ENCODE peak calls at places on chromosomes 11 and 22, in five cellular contexts. X is lower lobe of right lung, R is cardiac muscle cell, F is left ventricle myocardium inferior, Q is heart right ventricle. M is an unnamed sample. For H3K4me1, the result is how much of the 10 kb centered on the place peaks cover.

GRCh38 chr22:31958625-31959239 is 14.4 kb downstream of the YWHAH start:
- DNase-seq in X (peak), R (no peak), F (no peak), Q (no peak), M (no peak)

GRCh38 chr11:100185588-100185987 is 501.5 kb upstream of the ARHGAP42 start:
- DNase-seq in X (no peak), R (no peak), F (no peak), Q (no peak), M (no peak)

GRCh38 chr22:48433647-48434046 is 1394.0 kb downstream of the BRD1 start:
- DNase-seq in X (no peak), R (no peak), F (no peak), Q (no peak), M (no peak)

GRCh38 chr11:90836031-90836430 is 613.2 kb upstream of the CHORDC1 start:
- DNase-seq in X (no peak), R (no peak), F (no peak), Q (no peak), M (no peak)

GRCh38 chr11:80855975-80856524 is 1415.2 kb upstream of the TENM4 start:
- DNase-seq in X (no peak), R (no peak), F (no peak), Q (no peak), M (no peak)

GRCh38 chr11:93291889-93292288 is 38.7 kb upstream of the DEUP1 start:
- DNase-seq in X (no peak), R (no peak), F (no peak), Q (no peak), M (no peak)

GRCh38 chr11:119691701-119692546 is 37.1 kb downstream of the NECTIN1 start:
- DNase-seq in X (no peak), R (no peak), F (no peak), Q (no peak), M (no peak)

GRCh38 chr11:125625225-125625593 is 246 bp downstream of the CHEK1 start:
- DNase-seq in X (no peak), R (no peak), F (no peak), Q (no peak), M (no peak)

GRCh38 chr11:125999234-125999880 is 53.5 kb downstream of the VSIG10L2 start:
- DNase-seq in X (no peak), R (no peak), F (no peak), Q (no peak), M (no peak)

GRCh38 chr11:33980896-33981295 is 70.6 kb upstream of the CAPRIN1 start:
- DNase-seq in X (no peak), R (no peak), F (no peak), Q (no peak), M (no peak)

GRCh38 chr22:35961480-35961902 is 67.1 kb downstream of the RBFOX2 start:
- DNase-seq in X (no peak), R (peak), F (peak), Q (peak), M (peak)

GRCh38 chr22:37657590-37658132 is 862 bp upstream of the PDXP start:
- DNase-seq in X (no peak), R (peak), F (no peak), Q (no peak), M (no peak)

GRCh38 chr11:93493252-93493897 is 49.8 kb downstream of the SMCO4 start:
- DNase-seq in X (no peak), R (no peak), F (no peak), Q (no peak), M (no peak)

GRCh38 chr11:61082931-61083531 is 19.3 kb upstream of the CD5 start:
- DNase-seq in X (no peak), R (no peak), F (no peak), Q (no peak), M (no peak)

GRCh38 chr11:126942146-126942545 is 58.4 kb downstream of the KIRREL3 start:
- DNase-seq in X (no peak), R (no peak), F (no peak), Q (no peak), M (no peak)

GRCh38 chr11:129023968-129024676 is 81.5 kb upstream of the TP53AIP1 start:
- DNase-seq in X (peak), R (peak), F (no peak), Q (no peak), M (no peak)

GRCh38 chr11:128406365-128406706 is 181.0 kb downstream of the ETS1 start:
- DNase-seq in X (no peak), R (no peak), F (no peak), Q (no peak), M (peak)

GRCh38 chr11:1281974-1282365 is 27.5 kb downstream of the TOLLIP start:
- DNase-seq in X (peak), R (no peak), F (no peak), Q (no peak), M (no peak)

GRCh38 chr11:59667812-59668187 is 1.0 kb downstream of the PATL1 start:
- DNase-seq in X (no peak), R (no peak), F (no peak), Q (no peak), M (no peak)

GRCh38 chr22:40216041-40216756 is 38.5 kb downstream of the TNRC6B start:
- DNase-seq in X (no peak), R (no peak), F (no peak), Q (no peak), M (no peak)

GRCh38 chr11:5369793-5370192 is 13.8 kb upstream of the OR51M1 start:
- DNase-seq in X (no peak), R (peak), F (no peak), Q (no peak), M (peak)

GRCh38 chr11:62144641-62145255 is 20.9 kb downstream of the INCENP start:
- DNase-seq in X (peak), R (no peak), F (no peak), Q (no peak), M (peak)

GRCh38 chr11:1640076-1640946 is 10.7 kb downstream of the KRTAP5-5 start:
- DNase-seq in X (no peak), R (peak), F (no peak), Q (no peak), M (no peak)

GRCh38 chr11:95904009-95904650 is 19.8 kb downstream of the MTMR2 start:
- DNase-seq in X (no peak), R (no peak), F (no peak), Q (no peak), M (no peak)

GRCh38 chr11:112694244-112694643 is 267.0 kb upstream of the NCAM1 start:
- DNase-seq in X (no peak), R (no peak), F (no peak), Q (no peak), M (no peak)

GRCh38 chr11:8814923-8815240 is 96.1 kb upstream of the AKIP1 start:
- DNase-seq in X (no peak), R (no peak), F (no peak), Q (no peak), M (no peak)

GRCh38 chr11:121372671-121373429 is 79.3 kb upstream of the SORL1 start:
- DNase-seq in X (no peak), R (no peak), F (no peak), Q (no peak), M (no peak)

DNA sequence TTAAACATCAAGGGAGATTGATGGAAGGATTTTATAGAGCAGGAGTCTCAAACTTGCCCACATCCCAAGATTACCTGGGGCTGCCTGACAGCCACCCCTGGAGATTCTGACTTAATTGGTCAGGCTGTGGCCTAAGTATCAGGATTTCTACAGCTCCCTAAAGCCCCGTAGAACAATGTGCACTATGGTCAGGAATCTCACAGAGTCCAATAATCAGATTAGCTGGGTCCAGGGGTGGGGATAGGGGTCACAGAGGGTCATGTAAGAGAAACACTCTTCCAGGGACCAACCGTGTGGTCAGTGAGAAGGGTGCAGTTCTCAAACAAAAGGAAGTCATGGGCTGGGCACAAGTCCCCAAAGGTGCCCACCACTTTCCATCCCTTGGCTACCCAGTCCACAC is 20.5 kb upstream of the FBLN1 start:
- DNase-seq in X (peak), R (no peak), F (no peak), Q (no peak), M (no peak)
- H3K4me1 ChIP-seq in X (under half), R (under half), F (under half), Q (under half), M (under half)

DNA sequence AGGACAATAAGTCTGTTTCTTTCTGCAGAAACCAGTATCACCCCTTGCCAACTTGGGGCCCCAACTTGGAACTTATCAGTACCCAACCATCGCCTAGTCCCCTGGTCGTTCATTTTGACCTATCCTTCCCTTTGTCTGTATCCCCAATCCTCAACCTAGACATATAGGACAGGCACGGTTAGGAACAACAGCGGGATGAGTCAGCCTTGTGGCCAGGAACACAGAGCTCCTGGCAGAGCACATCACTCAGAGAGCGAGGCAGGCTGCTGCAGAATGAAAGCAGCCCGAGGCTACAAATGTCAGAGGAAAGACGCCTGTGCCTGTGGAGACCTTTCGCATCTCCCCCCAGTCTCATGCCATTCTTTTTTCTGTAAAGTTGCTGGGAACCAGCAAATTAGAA is 14.6 kb downstream of the DKK3 start:
- DNase-seq in X (no peak), R (no peak), F (peak), Q (no peak), M (peak)
- H3K4me3 ChIP-seq in X (no peak), R (no peak), F (no peak), Q (no peak), M (no peak)

GRCh38 chr11:69963533-69964246 is 114.4 kb upstream of the ANO1 start:
- DNase-seq in X (no peak), R (no peak), F (no peak), Q (no peak), M (no peak)

GRCh38 chr11:69962152-69962551 is 116.0 kb upstream of the ANO1 start:
- DNase-seq in X (no peak), R (no peak), F (no peak), Q (no peak), M (peak)

GRCh38 chr11:69964247-69964643 is 113.9 kb upstream of the ANO1 start:
- DNase-seq in X (no peak), R (no peak), F (no peak), Q (no peak), M (no peak)

GRCh38 chr11:69959461-69959860 is 118.7 kb upstream of the ANO1 start:
- DNase-seq in X (no peak), R (no peak), F (no peak), Q (no peak), M (no peak)

DNA sequence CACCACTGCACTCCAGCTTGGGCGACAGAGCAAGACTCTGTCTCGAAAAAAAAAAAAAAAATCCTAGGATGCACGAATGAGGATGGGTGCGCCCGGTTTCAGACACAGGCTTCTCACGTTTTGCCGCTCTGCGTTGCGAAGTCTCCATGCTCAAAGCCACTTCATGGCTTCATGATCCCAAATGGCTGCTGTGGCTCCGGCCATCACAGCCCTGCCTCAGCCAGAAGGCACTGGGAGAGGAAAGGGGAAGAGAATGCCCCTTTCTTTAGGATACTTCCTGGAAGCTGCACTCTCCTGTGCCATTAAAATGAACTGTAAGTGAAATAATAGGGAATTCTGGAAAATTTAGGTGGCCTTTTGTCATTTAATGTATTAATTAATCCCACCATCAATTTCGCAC is 116.4 kb upstream of the ANO1 start:
- DNase-seq in X (no peak), R (no peak), F (no peak), Q (no peak), M (no peak)
- H3K4me1 ChIP-seq in X (under half), R (under half), F (under half), Q (under half), M (half or more)

GRCh38 chr11:76785513-76785912 is 2.4 kb downstream of the TSKU start:
- DNase-seq in X (no peak), R (no peak), F (no peak), Q (no peak), M (no peak)

GRCh38 chr11:76787911-76788596 is 4.9 kb downstream of the TSKU start:
- DNase-seq in X (no peak), R (no peak), F (no peak), Q (no peak), M (no peak)

GRCh38 chr11:76783901-76784813 is 1.0 kb downstream of the TSKU start:
- DNase-seq in X (no peak), R (peak), F (peak), Q (peak), M (peak)

GRCh38 chr11:76787271-76787670 is 4.1 kb downstream of the TSKU start:
- DNase-seq in X (no peak), R (no peak), F (no peak), Q (no peak), M (no peak)

DNA sequence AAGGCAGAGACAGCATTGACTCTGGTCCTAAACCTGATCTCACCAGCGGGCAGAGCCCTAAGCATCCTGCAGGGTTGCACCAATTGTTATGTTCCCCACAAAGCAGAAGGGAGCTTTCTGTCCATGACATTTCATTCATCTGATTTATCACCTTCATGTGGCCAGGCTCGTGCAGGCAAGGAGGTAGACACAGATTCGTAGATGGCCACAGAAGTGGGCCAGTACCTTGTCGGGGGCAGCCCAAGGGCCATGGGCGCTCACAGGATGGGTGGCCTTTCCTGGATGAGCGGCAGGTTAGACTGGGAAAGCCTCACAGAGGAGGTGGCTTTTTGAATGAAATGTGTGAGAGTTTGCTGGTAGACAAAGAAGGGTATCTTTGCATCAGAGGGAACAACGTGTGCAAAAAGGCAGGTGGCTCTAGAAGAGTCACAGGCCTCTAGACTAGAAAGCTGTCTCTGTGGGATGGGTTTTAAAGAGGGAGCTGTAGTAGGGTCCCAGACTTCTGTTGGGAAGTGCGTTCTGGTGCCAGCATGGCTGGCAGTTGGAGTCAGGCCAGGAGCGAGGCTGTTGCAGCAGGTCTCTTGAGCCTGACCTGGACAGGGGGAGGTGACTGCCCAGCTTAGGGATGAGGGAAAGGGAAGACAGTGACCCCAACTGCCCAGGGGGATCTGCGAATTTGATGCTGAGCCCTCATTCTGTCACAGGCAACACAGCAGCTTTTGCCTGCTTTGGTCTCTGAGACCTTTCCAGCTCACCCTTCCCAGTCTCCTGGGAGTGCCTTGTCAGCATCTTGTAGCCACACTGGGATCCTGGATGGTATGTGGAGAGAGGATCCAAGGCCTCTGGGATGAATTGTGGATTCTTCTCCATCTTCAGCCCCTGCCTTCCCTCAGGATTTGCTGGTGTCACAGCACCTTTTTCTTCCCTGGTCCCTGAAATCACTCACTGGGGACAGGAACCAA is 3.2 kb downstream of the TSKU start:
- DNase-seq in X (no peak), R (no peak), F (no peak), Q (no peak), M (no peak)
- H3K4me3 ChIP-seq in X (no peak), R (no peak), F (peak), Q (no peak), M (no peak)

GRCh38 chr11:102153082-102153481 is 42.8 kb downstream of the YAP1 start:
- DNase-seq in X (no peak), R (no peak), F (no peak), Q (no peak), M (no peak)
- H3K4me1 ChIP-seq in X (under half), R (half or more), F (half or more), Q (half or more), M (under half)

GRCh38 chr11:68040957-68041591 is 2.2 kb downstream of the TCIRG1 start:
- DNase-seq in X (peak), R (no peak), F (no peak), Q (no peak), M (no peak)
- H3K4me3 ChIP-seq in X (peak), R (no peak), F (peak), Q (peak), M (peak)

DNA sequence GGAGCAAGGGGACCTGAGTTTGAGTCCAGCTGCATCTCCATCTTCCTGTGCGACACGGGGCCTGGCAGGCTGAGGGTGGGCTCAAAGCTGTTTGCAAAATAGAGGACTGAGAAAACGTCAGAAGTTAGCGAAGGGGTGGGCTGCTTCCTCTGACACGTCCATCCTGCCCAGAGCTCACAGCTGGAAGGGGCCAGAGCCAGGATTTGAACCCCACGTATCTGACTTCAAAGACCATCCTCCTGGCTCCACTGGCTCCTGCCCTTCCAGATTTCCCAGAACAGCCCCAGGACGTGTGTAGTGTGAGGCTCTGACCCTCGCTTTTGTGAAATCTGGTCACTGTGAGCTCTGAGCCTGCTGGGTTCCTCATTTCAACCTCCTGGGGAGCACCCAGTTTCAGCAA is 56.3 kb downstream of the CD82 start:
- DNase-seq in X (no peak), R (no peak), F (no peak), Q (peak), M (no peak)
- H3K4me1 ChIP-seq in X (under half), R (under half), F (under half), Q (under half), M (under half)